ENCODE peak calls at places on chromosome 19, in seven cellular contexts. V is epithelial cell of esophagus; N is AG04450; C is endodermal cell; B is fibroblast of lung; K is CD8-positive, alpha-beta T cell; A is dorsolateral prefrontal cortex. D is an unnamed sample.
A peak's percentile ranks its signal among the peaks of the same experiment; 100 is the strongest.

GRCh38 chr19:720691-721160 is 12.0 kb downstream of the PALM start:
- DNase-seq in N (no peak), A (peak; percentile 82), B (no peak), K (no peak), V (no peak), C (no peak), D (no peak)

GRCh38 chr19:56912406-56912805 is 71.9 kb upstream of the PEG3 start:
- DNase-seq in A (no peak), B (no peak), K (no peak), V (no peak), C (no peak), N (no peak), D (no peak)

GRCh38 chr19:38507551-38508127 is 74.1 kb downstream of the RYR1 start:
- DNase-seq in K (no peak), B (no peak), N (no peak), A (no peak), V (no peak), C (no peak), D (no peak)

GRCh38 chr19:6236310-6237291 is 43.2 kb downstream of the MLLT1 start:
- DNase-seq in A (no peak), K (no peak), C (no peak), N (no peak), B (no peak), V (peak; percentile 84), D (no peak)

GRCh38 chr19:54792814-54793213 is 10.6 kb upstream of the KIR2DL4 start:
- DNase-seq in N (no peak), B (no peak), K (no peak), A (no peak), C (no peak), V (no peak), D (no peak)

GRCh38 chr19:38842439-38843174 is 7.2 kb downstream of the HNRNPL start:
- DNase-seq in K (peak; percentile 72), C (no peak), A (no peak), V (no peak), N (no peak), B (no peak), D (no peak)

GRCh38 chr19:17325881-17326594 is 8.6 kb downstream of the ANO8 start:
- DNase-seq in V (peak; percentile 54), B (peak; percentile 36), C (peak; percentile 45), A (no peak), N (no peak), K (no peak), D (no peak)

GRCh38 chr19:44552324-44552723 is 22.8 kb upstream of the CEACAM20 start:
- DNase-seq in C (peak; percentile 96), A (no peak), B (no peak), V (peak; percentile 61), K (no peak), N (no peak), D (peak; percentile 6)

GRCh38 chr19:38149597-38149996 is 74.4 kb downstream of the DPF1 start:
- DNase-seq in B (peak; percentile 16), N (no peak), V (no peak), A (peak; percentile 51), K (no peak), C (no peak), D (peak; percentile 9)

GRCh38 chr19:31232871-31233270 is 116.4 kb downstream of the TSHZ3 start:
- DNase-seq in C (no peak), K (no peak), N (peak; percentile 82), A (no peak), V (peak; percentile 67), B (peak; percentile 95), D (peak; percentile 97)

GRCh38 chr19:18109731-18110671 is 12.4 kb downstream of the MAST3 start:
- DNase-seq in N (no peak), V (peak; percentile 33), C (peak; percentile 78), A (peak; percentile 72), B (no peak), K (peak; percentile 49), D (no peak)

GRCh38 chr19:39381910-39382611 is 8.8 kb downstream of the PAF1 start:
- DNase-seq in A (no peak), N (no peak), K (no peak), C (no peak), B (no peak), V (peak; percentile 81), D (no peak)

GRCh38 chr19:33186431-33186830 is 7.7 kb upstream of the LRP3 start:
- DNase-seq in N (no peak), K (no peak), V (no peak), A (peak; percentile 34), C (no peak), B (no peak), D (no peak)

GRCh38 chr19:6062274-6062673 is 48.0 kb downstream of the RFX2 start:
- DNase-seq in C (peak; percentile 31), K (peak; percentile 39), A (no peak), B (peak; percentile 58), V (no peak), N (no peak), D (peak; percentile 35)

GRCh38 chr19:51427220-51427619 is 9.8 kb upstream of the SIGLEC10 start:
- DNase-seq in B (no peak), V (no peak), C (no peak), A (no peak), K (no peak), N (no peak), D (no peak)

GRCh38 chr19:48490980-48491792 is 20.4 kb downstream of the LMTK3 start:
- DNase-seq in N (no peak), B (no peak), K (peak; percentile 58), A (no peak), C (peak; percentile 94), V (peak; percentile 61), D (no peak)

GRCh38 chr19:3343619-3344502 is 22.5 kb upstream of the NFIC start:
- DNase-seq in V (peak; percentile 90), N (no peak), C (peak; percentile 81), A (peak; percentile 85), B (peak; percentile 82), K (peak; percentile 27), D (peak; percentile 94)

GRCh38 chr19:6817179-6817578 is 44.7 kb downstream of the VAV1 start:
- DNase-seq in B (no peak), K (no peak), C (peak; percentile 7), V (no peak), A (no peak), N (no peak), D (no peak)

GRCh38 chr19:43767818-43768217 is 13.0 kb downstream of the KCNN4 start:
- DNase-seq in V (no peak), B (no peak), N (no peak), A (no peak), C (no peak), K (no peak), D (no peak)

GRCh38 chr19:31164666-31165265 is 184.5 kb downstream of the TSHZ3 start:
- DNase-seq in V (no peak), A (no peak), B (peak; percentile 10), K (no peak), C (peak; percentile 32), N (no peak), D (no peak)

GRCh38 chr19:58181902-58182576 is 822 bp upstream of the ZNF274 start:
- DNase-seq in K (peak; percentile 62), N (no peak), C (peak; percentile 86), V (peak; percentile 70), B (no peak), A (no peak), D (peak; percentile 3)

GRCh38 chr19:49763230-49763629 is at the start of gene TSKS:
- DNase-seq in N (no peak), A (no peak), B (no peak), K (no peak), C (no peak), V (no peak), D (no peak)

GRCh38 chr19:58558066-58558622 is at the start of gene UBE2M:
- DNase-seq in V (peak; percentile 68), C (peak; percentile 88), B (peak; percentile 51), K (peak; percentile 61), A (peak; percentile 54), N (no peak), D (peak; percentile 51)

GRCh38 chr19:6773323-6773931 is 919 bp downstream of the VAV1 start:
- DNase-seq in A (no peak), C (peak; percentile 60), K (peak; percentile 64), N (no peak), B (no peak), V (no peak), D (no peak)

GRCh38 chr19:34687348-34687747 is 9.9 kb downstream of the ZNF302 start:
- DNase-seq in B (no peak), C (no peak), N (no peak), K (no peak), V (no peak), A (no peak), D (no peak)

GRCh38 chr19:19110410-19111137 is 27.7 kb downstream of the TMEM161A start:
- DNase-seq in A (peak; percentile 49), V (peak; percentile 22), B (peak; percentile 29), C (peak; percentile 83), K (no peak), N (no peak), D (no peak)

GRCh38 chr19:41887711-41888382 is 4.9 kb downstream of the ARHGEF1 start:
- DNase-seq in B (peak; percentile 90), C (peak; percentile 97), N (no peak), A (peak; percentile 70), K (peak; percentile 91), V (peak; percentile 97), D (no peak)
- TF ChIP-seq CTCF in B (no peak), C (peak; percentile 75), N (no peak), A (no peak), K (peak; percentile 39), V (peak; percentile 54), D (no peak)

GRCh38 chr19:35856001-35856400 is 710 bp upstream of the KIRREL2 start:
- DNase-seq in C (peak; percentile 70), V (no peak), K (no peak), A (no peak), B (no peak), N (no peak), D (no peak)
- H3K4me3 ChIP-seq in C (peak overlapping the region; percentile 75), V (no peak overlapping the region), K (peak overlapping the region; percentile 71), A (peak overlapping the region; percentile 61), B (no peak overlapping the region), N (no peak overlapping the region), D (no peak overlapping the region)

GRCh38 chr19:28239270-28239669 is 973.7 kb downstream of the UQCRFS1 start:
- DNase-seq in N (no peak), K (no peak), B (no peak), C (peak; percentile 92), A (no peak), V (no peak), D (no peak)
- TF ChIP-seq CTCF in N (no peak), K (no peak), B (no peak), C (peak; percentile 89), A (no peak), V (no peak), D (peak; percentile 22)

GRCh38 chr19:40413291-40413994 is at the start of gene PRX:
- DNase-seq in B (no peak), V (no peak), K (no peak), C (peak; percentile 89), A (no peak), N (no peak), D (no peak)
- H3K4me3 ChIP-seq in B (no peak within 1 kb of the TSS), V (no peak within 1 kb of the TSS), K (no peak within 1 kb of the TSS), C (no peak within 1 kb of the TSS), A (no peak within 1 kb of the TSS), N (no peak within 1 kb of the TSS), D (no peak within 1 kb of the TSS)

GRCh38 chr19:16185925-16186234 is 670 bp downstream of the FAM32A start:
- DNase-seq in K (no peak), V (no peak), N (no peak), C (no peak), B (peak; percentile 32), A (no peak), D (peak; percentile 43)
- TF ChIP-seq CTCF in K (no peak), V (no peak), N (peak; percentile 59), C (no peak), B (peak; percentile 32), A (peak; percentile 25), D (no peak)

D was measured in AG10803.